ENCODE peak calls at places on chromosomes 12 and 14, in four cellular contexts. W, Z, P and X are unnamed samples.
A peak's percentile ranks its signal among the peaks of the same experiment; 100 is the strongest.

GRCh38 chr12:128507470-128507869 is 240.5 kb downstream of the TMEM132C start:
- DNase-seq in P (no peak), W (no peak), Z (no peak), X (no peak)

GRCh38 chr12:65891987-65892481 is 67.8 kb downstream of the HMGA2 start:
- DNase-seq in Z (no peak), W (no peak), P (no peak), X (no peak)

GRCh38 chr12:70154087-70154486 is 89.1 kb upstream of the CNOT2 start:
- DNase-seq in P (no peak), W (no peak), Z (no peak), X (no peak)

GRCh38 chr12:123983822-123984485 is 10.9 kb downstream of the ZNF664 start:
- DNase-seq in Z (peak; percentile 38), P (peak; percentile 41), W (no peak), X (peak; percentile 29)

GRCh38 chr12:132874175-132874574 is 13.2 kb downstream of the CHFR start:
- DNase-seq in Z (no peak), P (no peak), W (no peak), X (no peak)

GRCh38 chr14:90475298-90475697 is 78.5 kb downstream of the CALM1 start:
- DNase-seq in P (no peak), W (no peak), Z (no peak), X (no peak)

GRCh38 chr14:51069065-51069464 is 25.8 kb downstream of the TRIM9 start:
- DNase-seq in P (no peak), Z (no peak), W (no peak), X (no peak)

GRCh38 chr12:46785413-46785812 is 40.4 kb downstream of the SLC38A4 start:
- DNase-seq in Z (no peak), W (no peak), P (no peak), X (no peak)

GRCh38 chr12:42483534-42483857 is 106.0 kb downstream of the PRICKLE1 start:
- DNase-seq in Z (peak; percentile 55), P (peak; percentile 87), W (no peak), X (no peak)

GRCh38 chr12:122244565-122245371 is 18.9 kb upstream of the DIABLO start:
- DNase-seq in Z (no peak), W (no peak), P (no peak), X (no peak)

GRCh38 chr12:56321027-56321426 is 5.2 kb upstream of the CNPY2 start:
- DNase-seq in P (no peak), Z (no peak), W (no peak), X (no peak)

GRCh38 chr14:50649691-50650090 is 18.4 kb downstream of the SAV1 start:
- DNase-seq in W (no peak), P (no peak), Z (no peak), X (no peak)

GRCh38 chr12:32875990-32876389 is 20.6 kb downstream of the PKP2 start:
- DNase-seq in W (no peak), P (no peak), Z (no peak), X (no peak)

GRCh38 chr12:100401660-100402059 is 44.8 kb downstream of the SLC17A8 start:
- DNase-seq in P (no peak), W (no peak), Z (no peak), X (no peak)

GRCh38 chr14:53619625-53620324 is 336.9 kb downstream of the BMP4 start:
- DNase-seq in W (no peak), P (no peak), Z (no peak), X (no peak)

DNA sequence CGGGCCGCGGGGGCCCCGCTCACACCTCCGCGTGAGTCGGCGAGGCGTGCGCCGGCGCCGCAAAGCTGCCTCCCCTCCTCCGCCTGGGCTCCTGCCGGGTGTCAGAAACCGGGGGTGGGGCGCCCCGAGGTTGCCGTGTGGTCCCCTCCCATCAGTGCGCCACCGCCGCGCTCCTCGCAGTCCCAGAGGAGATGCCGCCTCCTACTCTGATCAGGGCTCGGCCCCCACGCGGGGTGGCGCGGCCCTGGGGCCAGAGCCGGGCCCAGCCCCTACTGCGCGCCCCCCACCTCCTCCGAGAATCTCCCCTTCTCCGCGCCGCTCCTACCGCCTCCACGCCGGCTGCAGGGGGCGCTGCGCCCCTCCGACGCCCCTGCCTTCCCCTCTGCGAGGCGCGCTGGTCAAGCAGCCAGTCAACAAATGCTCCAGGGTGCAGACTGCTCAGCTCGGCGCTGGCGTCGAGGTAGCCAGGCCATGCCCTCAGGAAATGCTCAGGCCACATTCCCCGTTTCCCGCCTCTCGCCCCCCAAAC is 467 bp upstream of the JAG2 start:
- DNase-seq in P (peak; percentile 84), Z (peak; percentile 73), W (no peak), X (peak; percentile 76)
- TF ChIP-seq TEAD4 in P (no peak), Z (no peak), W (peak; percentile 12), X (peak; percentile 31)

GRCh38 chr12:49671051-49671765 is 36.0 kb downstream of the FMNL3 start:
- DNase-seq in W (no peak), Z (no peak), P (no peak), X (no peak)
- TF ChIP-seq USF2 in W (no peak), Z (no peak), P (no peak), X (no peak)

GRCh38 chr12:121001841-121002483 is 14.3 kb downstream of the C12orf43 start:
- DNase-seq in Z (no peak), W (no peak), P (no peak), X (no peak)
- TF ChIP-seq TEAD4 in Z (no peak), W (no peak), P (no peak), X (no peak)

GRCh38 chr14:92895352-92895878 is 27.5 kb upstream of the CHGA start:
- DNase-seq in W (no peak), Z (no peak), P (no peak), X (no peak)

GRCh38 chr14:92902191-92902590 is 20.8 kb upstream of the CHGA start:
- DNase-seq in Z (no peak), P (no peak), W (no peak), X (no peak)

GRCh38 chr14:92898732-92899131 is 24.2 kb upstream of the CHGA start:
- DNase-seq in Z (no peak), P (no peak), W (no peak), X (no peak)

GRCh38 chr14:92900660-92901059 is 22.3 kb upstream of the CHGA start:
- DNase-seq in Z (no peak), P (no peak), W (no peak), X (no peak)

DNA sequence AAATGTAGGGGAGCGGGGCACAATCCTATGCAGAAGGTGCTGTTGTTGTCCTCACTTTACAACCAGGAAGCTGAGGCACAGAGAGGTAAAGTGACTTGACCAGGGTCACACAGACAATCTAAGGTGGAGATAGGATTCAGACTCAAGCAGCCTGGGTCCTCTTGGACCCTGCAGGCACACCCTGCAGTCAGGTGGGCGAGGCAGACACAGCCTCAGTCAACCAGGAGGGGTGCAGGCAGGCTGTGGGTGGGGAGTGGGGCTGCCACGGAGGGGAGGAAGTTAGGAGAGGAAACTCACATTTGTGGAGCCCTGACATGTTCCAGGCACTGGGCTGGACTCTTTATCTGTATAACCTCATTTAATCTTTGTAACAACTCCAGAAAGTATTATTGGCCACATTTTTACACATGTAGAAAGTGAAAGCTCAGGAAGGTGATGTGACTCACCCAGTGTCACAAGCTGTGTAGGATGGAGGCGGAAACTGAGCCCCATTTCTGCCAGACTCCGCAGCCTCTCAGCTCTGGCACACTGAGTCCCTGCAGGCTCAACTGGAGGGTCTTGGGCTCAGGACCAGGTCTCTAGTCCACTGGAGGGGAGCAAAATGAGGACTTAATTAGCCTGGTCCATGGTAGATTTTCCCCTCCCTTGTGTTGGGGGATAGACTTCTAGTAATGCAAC is 24.9 kb upstream of the CHGA start:
- DNase-seq in W (no peak), Z (no peak), P (no peak), X (no peak)
- TF ChIP-seq USF2 in W (no peak), Z (no peak), P (no peak), X (no peak)

GRCh38 chr14:77509366-77509765 is 10.8 kb upstream of the ISM2 start:
- DNase-seq in Z (no peak), W (no peak), P (no peak), X (no peak)

GRCh38 chr14:77508876-77509275 is 10.3 kb upstream of the ISM2 start:
- DNase-seq in Z (no peak), W (no peak), P (no peak), X (no peak)

GRCh38 chr14:77505031-77505430 is 6.4 kb upstream of the ISM2 start:
- DNase-seq in W (no peak), Z (no peak), P (no peak), X (no peak)

GRCh38 chr14:77507762-77508161 is 9.1 kb upstream of the ISM2 start:
- DNase-seq in Z (no peak), P (no peak), W (no peak), X (no peak)

GRCh38 chr14:77508249-77508648 is 9.6 kb upstream of the ISM2 start:
- DNase-seq in W (no peak), P (no peak), Z (no peak), X (no peak)
- TF ChIP-seq TEAD4 in W (no peak), P (no peak), Z (no peak), X (no peak)

GRCh38 chr12:20453756-20454310 is 85.5 kb downstream of the PDE3A start:
- DNase-seq in P (no peak), Z (no peak), W (no peak), X (no peak)
- TF ChIP-seq USF2 in P (no peak), Z (no peak), W (no peak), X (no peak)

GRCh38 chr12:116385486-116386217 is 108.2 kb upstream of the MED13L start:
- DNase-seq in P (no peak), Z (peak; percentile 78), W (no peak), X (no peak)
- TF ChIP-seq TEAD4 in P (no peak), Z (peak; percentile 90), W (no peak), X (no peak)